ENCODE peak calls at places on chromosomes 13 and 19, in six cellular contexts. K, I, R, V, F and M are unnamed samples. For H3K9me3, the result is how much of the 10 kb centered on the place peaks cover.

GRCh38 chr19:41882568-41883462 is at the start of gene ARHGEF1:
- DNase-seq in K (peak), I (no peak), R (no peak), V (peak), F (peak), M (peak)

GRCh38 chr13:61277877-61278276 is 137.8 kb downstream of the PCDH20 start:
- DNase-seq in K (no peak), I (no peak), R (no peak), V (no peak), F (no peak), M (no peak)

GRCh38 chr19:45456500-45456815 is 11.3 kb upstream of the FOSB start:
- DNase-seq in K (no peak), I (no peak), R (no peak), V (no peak), F (no peak), M (no peak)

GRCh38 chr19:38562096-38562495 is 55.7 kb downstream of the MAP4K1 start:
- DNase-seq in K (no peak), I (no peak), R (no peak), V (no peak), F (no peak), M (peak)

GRCh38 chr13:102872131-102872530 is 26.3 kb downstream of the ERCC5 start:
- DNase-seq in K (no peak), I (no peak), R (no peak), V (no peak), F (no peak), M (no peak)

GRCh38 chr13:46211116-46211515 is 612 bp upstream of the LRRC63 start:
- DNase-seq in K (peak), I (no peak), R (peak), V (peak), F (no peak), M (peak)

GRCh38 chr19:5850743-5851293 is 431 bp downstream of the FUT3 start:
- DNase-seq in K (peak), I (no peak), R (no peak), V (peak), F (no peak), M (no peak)

GRCh38 chr13:78376033-78376432 is 227.3 kb downstream of the POU4F1 start:
- DNase-seq in K (no peak), I (no peak), R (no peak), V (no peak), F (no peak), M (no peak)

GRCh38 chr13:76667551-76667950 is 218.7 kb downstream of the KCTD12 start:
- DNase-seq in K (peak), I (no peak), R (no peak), V (peak), F (no peak), M (peak)

GRCh38 chr13:93259527-93260080 is 33.0 kb downstream of the GPC6 start:
- DNase-seq in K (peak), I (no peak), R (no peak), V (no peak), F (no peak), M (no peak)

GRCh38 chr19:31432411-31432810 is 83.2 kb upstream of the TSHZ3 start:
- DNase-seq in K (no peak), I (no peak), R (no peak), V (no peak), F (no peak), M (no peak)

GRCh38 chr13:90185734-90186133 is 1161.8 kb upstream of the MIR17HG start:
- DNase-seq in K (no peak), I (no peak), R (no peak), V (peak), F (no peak), M (no peak)

GRCh38 chr19:22620401-22620800 is 13.7 kb upstream of the ZNF492 start:
- DNase-seq in K (no peak), I (no peak), R (no peak), V (no peak), F (no peak), M (no peak)

GRCh38 chr19:22619371-22619770 is 14.8 kb upstream of the ZNF492 start:
- DNase-seq in K (no peak), I (no peak), R (no peak), V (no peak), F (no peak), M (no peak)

GRCh38 chr19:22622020-22622419 is 12.1 kb upstream of the ZNF492 start:
- DNase-seq in K (no peak), I (no peak), R (no peak), V (no peak), F (no peak), M (no peak)

GRCh38 chr19:22619932-22620331 is 14.2 kb upstream of the ZNF492 start:
- DNase-seq in K (no peak), I (no peak), R (no peak), V (no peak), F (no peak), M (no peak)

GRCh38 chr19:22620912-22621311 is 13.2 kb upstream of the ZNF492 start:
- DNase-seq in K (no peak), I (no peak), R (no peak), V (no peak), F (no peak), M (no peak)
- H3K9me3 ChIP-seq in K (under half), I (under half), R (under half), V (under half), F (under half), M (under half)

GRCh38 chr19:50288954-50289353 is 40.2 kb downstream of the KCNC3 start:
- DNase-seq in K (no peak), I (no peak), R (no peak), V (no peak), F (no peak), M (no peak)

GRCh38 chr19:50290775-50291174 is 38.4 kb downstream of the KCNC3 start:
- DNase-seq in K (no peak), I (no peak), R (no peak), V (no peak), F (no peak), M (no peak)

GRCh38 chr19:50292216-50292827 is 36.9 kb downstream of the KCNC3 start:
- DNase-seq in K (no peak), I (no peak), R (no peak), V (no peak), F (no peak), M (no peak)

GRCh38 chr19:50287331-50287730 is 41.8 kb downstream of the KCNC3 start:
- DNase-seq in K (no peak), I (no peak), R (no peak), V (no peak), F (no peak), M (no peak)

DNA sequence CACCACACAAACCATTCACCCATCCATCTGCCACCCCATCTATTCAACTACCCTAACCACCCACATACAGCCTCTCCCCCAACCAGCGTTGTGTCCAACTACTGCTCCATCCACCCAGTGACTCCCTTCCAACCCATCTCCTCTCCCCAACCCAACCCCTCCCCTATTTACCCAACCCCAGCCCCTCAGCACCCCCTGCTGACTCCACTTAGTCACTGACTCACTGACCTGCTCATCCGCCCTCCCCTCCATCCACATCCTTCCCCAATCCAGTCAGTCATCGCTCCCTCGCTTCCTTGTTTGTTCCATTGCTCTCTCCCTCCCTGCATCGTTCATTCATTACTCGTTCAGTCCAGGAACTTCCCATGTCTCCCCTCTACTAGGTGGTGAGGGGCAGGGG is 39.2 kb downstream of the KCNC3 start:
- DNase-seq in K (no peak), I (no peak), R (no peak), V (no peak), F (peak), M (peak)
- H3K9me3 ChIP-seq in K (under half), I (under half), R (under half), V (under half), F (under half), M (under half)

GRCh38 chr19:55907286-55907685 is 24.9 kb downstream of the NLRP13 start:
- DNase-seq in K (no peak), I (no peak), R (no peak), V (no peak), F (no peak), M (no peak)

GRCh38 chr19:55913643-55914268 is 18.4 kb downstream of the NLRP13 start:
- DNase-seq in K (no peak), I (no peak), R (no peak), V (peak), F (no peak), M (peak)

GRCh38 chr19:55907746-55908145 is 24.4 kb downstream of the NLRP13 start:
- DNase-seq in K (no peak), I (no peak), R (no peak), V (no peak), F (no peak), M (no peak)

GRCh38 chr19:55909801-55910200 is 22.3 kb downstream of the NLRP13 start:
- DNase-seq in K (no peak), I (no peak), R (no peak), V (no peak), F (no peak), M (no peak)

DNA sequence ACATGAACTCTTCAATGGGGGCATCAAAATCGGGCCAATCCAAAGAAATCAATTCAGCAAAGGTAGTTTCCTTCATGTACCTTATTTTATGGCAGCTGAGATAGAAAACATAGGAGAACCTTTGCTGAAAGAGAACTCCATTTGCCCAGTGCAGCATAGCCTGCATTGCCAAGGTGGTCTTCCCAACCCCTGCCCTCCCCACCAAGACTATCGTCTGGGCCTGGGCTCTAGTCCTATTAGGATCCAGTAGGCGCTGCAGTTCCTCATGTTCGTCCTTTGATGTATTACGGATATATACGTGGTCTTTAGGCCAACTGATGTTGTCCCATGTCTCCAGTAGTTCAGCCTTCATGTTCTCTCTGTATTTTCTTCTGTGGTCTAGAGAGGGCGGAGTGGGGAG is 19.2 kb downstream of the NLRP13 start:
- DNase-seq in K (no peak), I (no peak), R (no peak), V (no peak), F (no peak), M (no peak)
- H3K9me3 ChIP-seq in K (under half), I (under half), R (under half), V (under half), F (under half), M (under half)

GRCh38 chr19:961866-962620 is 22.1 kb upstream of the WDR18 start:
- DNase-seq in K (peak), I (no peak), R (peak), V (peak), F (no peak), M (no peak)

GRCh38 chr19:958967-959685 is 25.0 kb upstream of the WDR18 start:
- DNase-seq in K (peak), I (no peak), R (peak), V (peak), F (no peak), M (no peak)

GRCh38 chr19:962683-963385 is 21.3 kb upstream of the WDR18 start:
- DNase-seq in K (no peak), I (no peak), R (no peak), V (no peak), F (no peak), M (no peak)

GRCh38 chr19:960601-960938 is 23.6 kb upstream of the WDR18 start:
- DNase-seq in K (no peak), I (no peak), R (no peak), V (no peak), F (no peak), M (no peak)

DNA sequence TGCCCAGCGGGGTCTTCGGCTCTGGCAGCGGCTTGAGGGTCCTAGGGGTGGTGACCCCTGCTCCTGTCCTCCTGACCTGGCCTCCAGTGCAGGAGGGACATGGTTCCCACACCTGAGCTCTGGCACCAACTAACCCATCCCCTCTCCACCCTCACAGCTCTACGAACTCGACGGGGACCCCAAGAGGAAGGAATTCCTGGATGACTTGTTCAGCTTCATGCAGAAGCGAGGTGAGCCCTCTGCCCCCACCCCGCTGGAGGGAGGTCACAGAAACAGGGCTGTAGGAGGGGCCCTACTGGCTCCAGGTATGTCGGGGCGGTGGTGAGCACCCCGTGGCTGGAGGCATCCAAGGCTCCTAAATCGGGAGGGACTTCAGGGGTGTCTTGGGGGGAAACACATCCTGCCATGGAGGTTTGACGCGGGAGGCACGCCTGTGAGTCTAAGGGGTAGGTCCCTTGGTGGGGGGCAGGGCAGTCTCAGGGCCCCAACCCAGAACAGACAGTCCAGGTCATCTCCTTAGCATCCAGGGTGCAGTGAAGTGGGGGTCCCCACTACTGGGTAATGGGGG is 24.1 kb upstream of the WDR18 start:
- DNase-seq in K (no peak), I (no peak), R (peak), V (no peak), F (peak), M (no peak)
- H3K9me3 ChIP-seq in K (under half), I (under half), R (under half), V (under half), F (under half), M (under half)

GRCh38 chr19:1848399-1849131 is at the start of gene REXO1:
- DNase-seq in K (peak), I (peak), R (peak), V (peak), F (peak), M (peak)

GRCh38 chr19:1846517-1847205 is 1.6 kb downstream of the REXO1 start:
- DNase-seq in K (no peak), I (no peak), R (no peak), V (no peak), F (no peak), M (no peak)

GRCh38 chr19:1849132-1849474 is 820 bp upstream of the REXO1 start:
- DNase-seq in K (no peak), I (no peak), R (no peak), V (no peak), F (no peak), M (no peak)

GRCh38 chr19:1847348-1847683 is 967 bp downstream of the REXO1 start:
- DNase-seq in K (peak), I (no peak), R (no peak), V (no peak), F (no peak), M (no peak)

GRCh38 chr19:1847684-1848398 is 442 bp downstream of the REXO1 start:
- DNase-seq in K (peak), I (no peak), R (peak), V (peak), F (peak), M (peak)
- H3K9me3 ChIP-seq in K (under half), I (under half), R (under half), V (under half), F (under half), M (under half)

DNA sequence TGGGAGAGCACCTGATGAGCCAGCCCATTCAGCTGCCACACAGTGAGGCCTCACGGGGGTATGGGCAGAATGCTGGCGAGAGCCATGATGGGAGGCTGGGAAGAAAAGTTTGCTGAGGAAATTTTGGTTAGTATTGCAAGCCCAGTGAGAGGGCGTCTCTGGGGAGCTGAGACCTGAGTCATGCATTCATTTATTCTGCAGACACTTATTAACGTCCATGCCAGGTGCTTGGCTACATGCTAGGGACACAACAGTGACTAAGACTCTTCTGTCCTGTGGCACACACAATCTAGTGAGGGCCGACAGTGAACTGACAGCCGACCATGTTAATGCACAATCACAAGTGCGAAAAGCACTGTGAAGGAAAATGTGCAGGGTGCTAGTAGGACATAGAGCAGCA is 27.2 kb downstream of the WDR62 start:
- DNase-seq in K (peak), I (no peak), R (no peak), V (no peak), F (no peak), M (no peak)
- H3K9me3 ChIP-seq in K (under half), I (under half), R (under half), V (under half), F (under half), M (under half)

DNA sequence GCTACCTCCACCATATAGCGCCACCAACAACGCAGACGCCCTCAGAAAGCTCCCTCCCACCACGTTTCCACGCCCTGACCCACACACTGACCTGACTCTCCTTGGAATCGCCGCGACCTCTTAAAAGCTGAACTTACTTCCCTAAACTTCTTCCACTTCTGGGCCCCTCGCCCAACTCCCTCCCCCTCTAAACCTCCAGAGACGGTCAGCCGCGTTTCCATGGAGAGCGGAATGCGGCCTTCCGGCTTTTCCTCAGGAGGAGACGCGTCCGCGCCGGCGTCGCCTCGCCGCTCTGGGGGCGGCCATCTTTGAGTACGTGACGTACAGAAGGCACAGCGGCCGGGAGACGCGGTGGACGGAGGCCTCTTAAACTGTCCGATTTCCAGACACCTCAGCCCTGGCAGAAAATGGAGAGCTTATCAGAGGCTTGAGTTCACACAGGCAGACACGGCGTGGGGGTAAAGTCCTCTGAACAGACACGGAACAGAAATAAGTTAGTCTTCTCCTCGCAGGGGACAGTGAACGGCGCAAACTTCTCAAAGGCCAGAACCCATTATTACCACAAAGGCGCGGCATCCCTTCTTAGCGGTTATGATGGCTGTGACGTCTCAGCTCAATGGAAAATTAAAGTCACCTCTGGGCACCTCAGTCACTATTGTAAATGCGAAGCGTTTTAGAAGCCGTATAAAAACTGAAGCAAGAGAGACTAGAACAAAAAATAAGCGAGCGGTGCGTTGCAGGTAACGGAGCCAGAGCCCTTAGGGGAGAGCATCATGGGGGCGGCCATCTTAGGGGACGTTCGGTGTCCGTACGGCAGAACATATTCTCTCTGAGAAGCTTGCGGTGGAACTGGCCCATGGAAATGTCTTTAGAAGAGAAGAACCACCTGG is at the start of gene ZNF432:
- DNase-seq in K (peak), I (peak), R (peak), V (peak), F (peak), M (peak)
- H3K9me3 ChIP-seq in K (under half), I (under half), R (under half), V (under half), F (under half), M (under half)

GRCh38 chr19:23378948-23379347 is 16.3 kb downstream of the ZNF91 start:
- DNase-seq in K (peak), I (no peak), R (no peak), V (no peak), F (no peak), M (no peak)

GRCh38 chr19:23382955-23383354 is 12.3 kb downstream of the ZNF91 start:
- DNase-seq in K (no peak), I (no peak), R (no peak), V (no peak), F (no peak), M (no peak)

GRCh38 chr19:23384166-23384565 is 11.1 kb downstream of the ZNF91 start:
- DNase-seq in K (no peak), I (no peak), R (no peak), V (no peak), F (no peak), M (no peak)

GRCh38 chr19:23384858-23385257 is 10.4 kb downstream of the ZNF91 start:
- DNase-seq in K (no peak), I (no peak), R (no peak), V (no peak), F (no peak), M (no peak)

DNA sequence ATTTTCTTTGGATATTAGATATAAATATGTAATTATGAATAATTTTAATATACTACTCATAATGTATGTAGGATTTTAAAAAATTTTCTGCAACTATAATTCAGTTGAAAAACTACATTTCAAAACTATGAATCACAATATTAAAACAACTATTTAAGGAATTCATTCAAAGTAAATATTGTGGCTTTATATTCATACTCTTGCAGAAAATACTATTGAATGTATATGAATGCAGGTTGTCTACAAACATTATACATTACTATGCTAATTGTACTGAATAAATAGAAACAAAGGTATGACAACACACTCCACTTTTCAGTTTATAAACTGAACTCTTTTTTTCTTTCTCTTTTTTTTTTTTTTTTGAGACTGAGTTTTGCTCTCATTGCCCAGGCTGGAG is 14.2 kb downstream of the ZNF91 start:
- DNase-seq in K (no peak), I (no peak), R (no peak), V (peak), F (no peak), M (no peak)
- H3K9me3 ChIP-seq in K (under half), I (half or more), R (under half), V (half or more), F (under half), M (half or more)